ENCODE peak calls at places on chromosomes 16 and 17, in five cellular contexts. One of them, this sample, is unnamed.

GRCh38 chr16:86740817-86741799 is 162.8 kb downstream of the FOXL1 start:
- DNase-seq in left ventricle myocardium inferior: peak
- DNase-seq in thyroid gland: no peak
- DNase-seq in right lobe of liver: no peak
- DNase-seq in lower lobe of right lung: no peak
- DNase-seq in this sample: no peak

GRCh38 chr16:85153656-85154091 is 41.4 kb upstream of the CIBAR2 start:
- DNase-seq in left ventricle myocardium inferior: peak
- DNase-seq in thyroid gland: peak
- DNase-seq in right lobe of liver: no peak
- DNase-seq in lower lobe of right lung: no peak
- DNase-seq in this sample: no peak

GRCh38 chr16:58099097-58099955 is 29.9 kb downstream of the CFAP20 start:
- DNase-seq in left ventricle myocardium inferior: no peak
- DNase-seq in thyroid gland: no peak
- DNase-seq in right lobe of liver: no peak
- DNase-seq in lower lobe of right lung: no peak
- DNase-seq in this sample: no peak

GRCh38 chr16:75580-76501 is 2.2 kb upstream of the MPG start:
- DNase-seq in left ventricle myocardium inferior: peak
- DNase-seq in thyroid gland: peak
- DNase-seq in right lobe of liver: no peak
- DNase-seq in lower lobe of right lung: peak
- DNase-seq in this sample: peak

GRCh38 chr17:22217135-22217534 is 524.8 kb downstream of the KCNJ18 start:
- DNase-seq in left ventricle myocardium inferior: no peak
- DNase-seq in thyroid gland: no peak
- DNase-seq in right lobe of liver: peak
- DNase-seq in lower lobe of right lung: no peak
- DNase-seq in this sample: no peak

GRCh38 chr16:50697881-50698767 is 4.7 kb downstream of the NOD2 start:
- DNase-seq in left ventricle myocardium inferior: no peak
- DNase-seq in thyroid gland: peak
- DNase-seq in right lobe of liver: peak
- DNase-seq in lower lobe of right lung: no peak
- DNase-seq in this sample: no peak

GRCh38 chr16:64975821-64976220 is 146.0 kb downstream of the CDH11 start:
- DNase-seq in left ventricle myocardium inferior: no peak
- DNase-seq in thyroid gland: no peak
- DNase-seq in right lobe of liver: no peak
- DNase-seq in lower lobe of right lung: no peak
- DNase-seq in this sample: no peak

GRCh38 chr16:57318240-57318970 is 33.9 kb upstream of the PLLP start:
- DNase-seq in left ventricle myocardium inferior: no peak
- DNase-seq in thyroid gland: no peak
- DNase-seq in right lobe of liver: no peak
- DNase-seq in lower lobe of right lung: no peak
- DNase-seq in this sample: no peak

GRCh38 chr17:60506312-60506711 is 19.7 kb downstream of the APPBP2 start:
- DNase-seq in left ventricle myocardium inferior: no peak
- DNase-seq in thyroid gland: no peak
- DNase-seq in right lobe of liver: no peak
- DNase-seq in lower lobe of right lung: no peak
- DNase-seq in this sample: no peak

GRCh38 chr17:6641374-6641818 is 536 bp downstream of the TXNDC17 start:
- DNase-seq in left ventricle myocardium inferior: no peak
- DNase-seq in thyroid gland: no peak
- DNase-seq in right lobe of liver: no peak
- DNase-seq in lower lobe of right lung: no peak
- DNase-seq in this sample: no peak

GRCh38 chr17:21687136-21687953 is 5.0 kb upstream of the KCNJ18 start:
- DNase-seq in left ventricle myocardium inferior: no peak
- DNase-seq in thyroid gland: no peak
- DNase-seq in right lobe of liver: no peak
- DNase-seq in lower lobe of right lung: no peak
- DNase-seq in this sample: no peak

GRCh38 chr16:88710556-88710955 is 4.3 kb downstream of the CTU2 start:
- DNase-seq in left ventricle myocardium inferior: no peak
- DNase-seq in thyroid gland: peak
- DNase-seq in right lobe of liver: no peak
- DNase-seq in lower lobe of right lung: no peak
- DNase-seq in this sample: no peak

GRCh38 chr16:8237452-8237851 is 352.9 kb downstream of the TMEM114 start:
- DNase-seq in left ventricle myocardium inferior: no peak
- DNase-seq in thyroid gland: no peak
- DNase-seq in right lobe of liver: no peak
- DNase-seq in lower lobe of right lung: no peak
- DNase-seq in this sample: no peak

GRCh38 chr17:4678448-4679026 is 25.4 kb downstream of the PELP1 start:
- DNase-seq in left ventricle myocardium inferior: no peak
- DNase-seq in thyroid gland: no peak
- DNase-seq in right lobe of liver: no peak
- DNase-seq in lower lobe of right lung: no peak
- DNase-seq in this sample: no peak

GRCh38 chr17:50034504-50035364 is 21.2 kb upstream of the ITGA3 start:
- DNase-seq in left ventricle myocardium inferior: no peak
- DNase-seq in thyroid gland: peak
- DNase-seq in right lobe of liver: no peak
- DNase-seq in lower lobe of right lung: peak
- DNase-seq in this sample: no peak

GRCh38 chr16:1152123-1152638 is 725 bp upstream of the CACNA1H start:
- DNase-seq in left ventricle myocardium inferior: no peak
- DNase-seq in thyroid gland: no peak
- DNase-seq in right lobe of liver: no peak
- DNase-seq in lower lobe of right lung: no peak
- DNase-seq in this sample: no peak

GRCh38 chr16:56450275-56450889 is 750 bp downstream of the NUDT21 start:
- DNase-seq in left ventricle myocardium inferior: no peak
- DNase-seq in thyroid gland: no peak
- DNase-seq in right lobe of liver: no peak
- DNase-seq in lower lobe of right lung: no peak
- DNase-seq in this sample: peak

GRCh38 chr16:85174871-85175723 is 62.8 kb upstream of the CIBAR2 start:
- DNase-seq in left ventricle myocardium inferior: no peak
- DNase-seq in thyroid gland: no peak
- DNase-seq in right lobe of liver: no peak
- DNase-seq in lower lobe of right lung: peak
- DNase-seq in this sample: no peak

GRCh38 chr17:1999557-2000251 is 25.4 kb downstream of the RTN4RL1 start:
- DNase-seq in left ventricle myocardium inferior: peak
- DNase-seq in thyroid gland: no peak
- DNase-seq in right lobe of liver: peak
- DNase-seq in lower lobe of right lung: no peak
- DNase-seq in this sample: no peak

GRCh38 chr17:28481081-28481571 is 7.7 kb downstream of the SLC13A2 start:
- DNase-seq in left ventricle myocardium inferior: no peak
- DNase-seq in thyroid gland: peak
- DNase-seq in right lobe of liver: no peak
- DNase-seq in lower lobe of right lung: peak
- DNase-seq in this sample: no peak

GRCh38 chr16:49148410-49148809 is 133.2 kb downstream of the CBLN1 start:
- DNase-seq in left ventricle myocardium inferior: no peak
- DNase-seq in thyroid gland: no peak
- DNase-seq in right lobe of liver: no peak
- DNase-seq in lower lobe of right lung: no peak
- DNase-seq in this sample: peak

GRCh38 chr17:7912927-7913524 is 3.1 kb downstream of the RNF227 start:
- DNase-seq in left ventricle myocardium inferior: no peak
- DNase-seq in thyroid gland: peak
- DNase-seq in right lobe of liver: no peak
- DNase-seq in lower lobe of right lung: no peak
- DNase-seq in this sample: peak

GRCh38 chr17:37494401-37494831 is 4.7 kb downstream of the DUSP14 start:
- DNase-seq in left ventricle myocardium inferior: no peak
- DNase-seq in thyroid gland: peak
- DNase-seq in right lobe of liver: no peak
- DNase-seq in lower lobe of right lung: no peak
- DNase-seq in this sample: no peak

GRCh38 chr16:78748471-78748929 is 649.0 kb downstream of the WWOX start:
- DNase-seq in left ventricle myocardium inferior: no peak
- DNase-seq in thyroid gland: no peak
- DNase-seq in right lobe of liver: no peak
- DNase-seq in lower lobe of right lung: no peak
- DNase-seq in this sample: no peak

GRCh38 chr16:86029131-86029741 is 130.3 kb downstream of the IRF8 start:
- DNase-seq in left ventricle myocardium inferior: peak
- DNase-seq in thyroid gland: peak
- DNase-seq in right lobe of liver: no peak
- DNase-seq in lower lobe of right lung: no peak
- DNase-seq in this sample: peak

GRCh38 chr17:28499366-28499668 is 6.8 kb upstream of the FOXN1 start:
- DNase-seq in left ventricle myocardium inferior: no peak
- DNase-seq in thyroid gland: no peak
- DNase-seq in right lobe of liver: no peak
- DNase-seq in lower lobe of right lung: no peak
- DNase-seq in this sample: no peak

GRCh38 chr16:79272141-79272577 is 328.4 kb downstream of the MAF start:
- DNase-seq in left ventricle myocardium inferior: no peak
- DNase-seq in thyroid gland: no peak
- DNase-seq in right lobe of liver: no peak
- DNase-seq in lower lobe of right lung: peak
- DNase-seq in this sample: peak

GRCh38 chr16:31179153-31179746 is 689 bp upstream of the FUS start:
- DNase-seq in left ventricle myocardium inferior: no peak
- DNase-seq in thyroid gland: no peak
- DNase-seq in right lobe of liver: no peak
- DNase-seq in lower lobe of right lung: no peak
- DNase-seq in this sample: no peak

GRCh38 chr17:15996322-15996721 is 3.2 kb downstream of the ZSWIM7 start:
- DNase-seq in left ventricle myocardium inferior: no peak
- DNase-seq in thyroid gland: no peak
- DNase-seq in right lobe of liver: no peak
- DNase-seq in lower lobe of right lung: no peak
- DNase-seq in this sample: no peak

GRCh38 chr17:15999974-16000827 is 577 bp downstream of the TTC19 start:
- DNase-seq in left ventricle myocardium inferior: peak
- DNase-seq in thyroid gland: no peak
- DNase-seq in right lobe of liver: no peak
- DNase-seq in lower lobe of right lung: no peak
- DNase-seq in this sample: peak

GRCh38 chr17:15999141-15999973 is at the start of the genes TTC19 and ZSWIM7:
- DNase-seq in left ventricle myocardium inferior: peak
- DNase-seq in thyroid gland: peak
- DNase-seq in right lobe of liver: peak
- DNase-seq in lower lobe of right lung: peak
- DNase-seq in this sample: peak

GRCh38 chr17:16001498-16001897 is 1.9 kb downstream of the TTC19 start:
- DNase-seq in left ventricle myocardium inferior: no peak
- DNase-seq in thyroid gland: no peak
- DNase-seq in right lobe of liver: no peak
- DNase-seq in lower lobe of right lung: no peak
- DNase-seq in this sample: no peak

GRCh38 chr17:15998031-15998574 is 1.4 kb downstream of the ZSWIM7 start:
- DNase-seq in left ventricle myocardium inferior: no peak
- DNase-seq in thyroid gland: no peak
- DNase-seq in right lobe of liver: no peak
- DNase-seq in lower lobe of right lung: no peak
- DNase-seq in this sample: no peak
- H3K27ac ChIP-seq in left ventricle myocardium inferior: no peak
- H3K27ac ChIP-seq in thyroid gland: no peak
- H3K27ac ChIP-seq in right lobe of liver: no peak
- H3K27ac ChIP-seq in lower lobe of right lung: peak
- H3K27ac ChIP-seq in this sample: no peak

DNA sequence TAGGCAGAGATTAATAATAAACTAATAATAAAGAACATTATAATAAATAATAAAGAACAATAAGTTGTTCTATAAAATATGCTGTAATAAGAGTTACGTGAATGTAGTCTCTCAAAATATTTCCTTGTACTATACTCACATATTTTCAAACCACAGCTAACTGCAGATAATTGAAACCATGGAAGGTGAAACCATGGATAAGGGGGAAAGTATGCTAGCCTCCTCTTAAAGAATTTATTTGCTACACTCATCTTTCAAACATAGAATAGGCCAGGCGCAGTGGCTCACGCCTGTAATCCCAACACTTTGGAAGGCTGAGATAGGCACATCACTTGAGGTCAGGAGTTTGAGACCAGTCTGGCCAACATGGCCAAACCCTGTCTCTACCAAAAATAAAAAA is 18.5 kb downstream of the CYTH1 start:
- DNase-seq in left ventricle myocardium inferior: no peak
- DNase-seq in thyroid gland: no peak
- DNase-seq in right lobe of liver: no peak
- DNase-seq in lower lobe of right lung: no peak
- DNase-seq in this sample: no peak
- TF ChIP-seq CTCF in left ventricle myocardium inferior: no peak
- TF ChIP-seq CTCF in thyroid gland: no peak
- TF ChIP-seq CTCF in right lobe of liver: no peak
- TF ChIP-seq CTCF in lower lobe of right lung: no peak
- TF ChIP-seq CTCF in this sample: no peak

GRCh38 chr17:39096435-39097158 is 54.8 kb downstream of the PLXDC1 start:
- DNase-seq in left ventricle myocardium inferior: peak
- DNase-seq in thyroid gland: no peak
- DNase-seq in right lobe of liver: no peak
- DNase-seq in lower lobe of right lung: no peak
- DNase-seq in this sample: peak
- H3K27ac ChIP-seq in left ventricle myocardium inferior: peak
- H3K27ac ChIP-seq in thyroid gland: no peak
- H3K27ac ChIP-seq in right lobe of liver: no peak
- H3K27ac ChIP-seq in lower lobe of right lung: peak
- H3K27ac ChIP-seq in this sample: peak

DNA sequence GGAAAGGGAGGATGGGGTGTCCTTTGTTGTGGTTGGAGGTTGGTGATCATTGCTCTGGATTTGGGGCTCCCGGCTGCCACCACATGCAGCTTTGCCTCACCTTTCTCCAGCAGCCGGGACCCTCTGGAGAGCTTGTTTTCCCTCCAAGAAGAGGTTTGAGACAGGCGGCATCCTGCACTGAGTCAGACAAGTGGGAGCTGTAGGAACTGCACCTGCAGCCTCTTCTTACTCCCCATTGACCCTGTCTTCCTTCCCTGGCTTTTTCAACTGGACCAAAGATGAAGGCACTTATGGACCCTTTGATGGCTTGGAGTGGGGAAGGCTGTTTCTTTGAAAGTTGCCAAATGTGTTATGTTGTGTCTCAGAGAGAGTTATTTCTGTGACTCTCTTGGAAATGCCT is 16.6 kb downstream of the KCTD2 start:
- DNase-seq in left ventricle myocardium inferior: no peak
- DNase-seq in thyroid gland: no peak
- DNase-seq in right lobe of liver: no peak
- DNase-seq in lower lobe of right lung: no peak
- DNase-seq in this sample: no peak
- TF ChIP-seq CTCF in left ventricle myocardium inferior: no peak
- TF ChIP-seq CTCF in thyroid gland: no peak
- TF ChIP-seq CTCF in right lobe of liver: no peak
- TF ChIP-seq CTCF in lower lobe of right lung: no peak
- TF ChIP-seq CTCF in this sample: no peak